ENCODE peak calls at places on chromosomes 13 and 19, in five cellular contexts. A is amniotic stem cell, P is prostate gland, G is C1 segment of cervical spinal cord, X is brain microvascular endothelial cell. S is an unnamed sample.

GRCh38 chr13:90154311-90154960 is 1193.1 kb upstream of the MIR17HG start:
- DNase-seq in X (no peak), P (no peak), A (no peak), G (no peak), S (no peak)

GRCh38 chr19:11127905-11128304 is 27.7 kb downstream of the SPC24 start:
- DNase-seq in X (no peak), G (no peak), A (no peak), P (no peak), S (no peak)

GRCh38 chr13:104111031-104111430 is 1044.8 kb upstream of the SLC10A2 start:
- DNase-seq in P (no peak), X (no peak), G (no peak), A (no peak), S (no peak)

GRCh38 chr13:29594310-29594709 is 1.2 kb downstream of the SLC7A1 start:
- DNase-seq in X (peak), A (peak), G (no peak), P (peak), S (peak)

GRCh38 chr13:98476538-98476966 is 100.4 kb downstream of the STK24 start:
- DNase-seq in G (peak), P (no peak), A (peak), X (peak), S (peak)

GRCh38 chr13:42539670-42540069 is 34.3 kb upstream of the TNFSF11 start:
- DNase-seq in G (no peak), X (peak), P (no peak), A (no peak), S (peak)

GRCh38 chr13:47723898-47724297 is 277.2 kb downstream of the SUCLA2 start:
- DNase-seq in P (no peak), A (no peak), G (no peak), X (no peak), S (no peak)

GRCh38 chr19:46970815-46971214 is 48.8 kb upstream of the NPAS1 start:
- DNase-seq in X (peak), P (no peak), G (no peak), A (peak), S (peak)

GRCh38 chr19:50378863-50379236 is 2.6 kb downstream of the NR1H2 start:
- DNase-seq in A (no peak), G (no peak), P (no peak), X (no peak), S (no peak)

GRCh38 chr13:113119822-113120189 is 2.8 kb upstream of the F10 start:
- DNase-seq in A (no peak), X (no peak), G (no peak), P (no peak), S (no peak)

GRCh38 chr19:6464070-6464873 is at the start of gene CRB3:
- DNase-seq in A (no peak), P (peak), X (no peak), G (no peak), S (no peak)

GRCh38 chr19:13839193-13839937 is 37.6 kb upstream of the NANOS3 start:
- DNase-seq in P (peak), A (peak), G (peak), X (no peak), S (peak)

GRCh38 chr19:37594982-37595382 is 306 bp downstream of the ZNF540 start:
- DNase-seq in G (peak), P (peak), A (peak), X (peak), S (no peak)

GRCh38 chr13:75263741-75264407 is 218.1 kb downstream of the TBC1D4 start:
- DNase-seq in A (no peak), P (no peak), X (no peak), G (no peak), S (peak)

GRCh38 chr13:44759723-44760360 is 183.7 kb upstream of the TSC22D1 start:
- DNase-seq in A (no peak), G (no peak), X (no peak), P (peak), S (no peak)

GRCh38 chr19:43667524-43668405 is 2.2 kb downstream of the PLAUR start:
- DNase-seq in G (no peak), P (no peak), A (no peak), X (no peak), S (no peak)

GRCh38 chr19:2962018-2962670 is 15.2 kb upstream of the TLE6 start:
- DNase-seq in X (peak), P (peak), G (no peak), A (peak), S (peak)

GRCh38 chr13:64371461-64371860 is 2858.7 kb downstream of the PCDH9 start:
- DNase-seq in A (no peak), P (no peak), G (no peak), X (no peak), S (no peak)

GRCh38 chr13:109577191-109577700 is 209.1 kb downstream of the IRS2 start:
- DNase-seq in G (no peak), P (no peak), A (no peak), X (no peak), S (no peak)

GRCh38 chr13:105037064-105037463 is 1498.4 kb downstream of the EFNB2 start:
- DNase-seq in A (no peak), G (no peak), P (no peak), X (peak), S (no peak)

GRCh38 chr13:113538689-113539058 is 45.9 kb upstream of the TFDP1 start:
- DNase-seq in A (no peak), X (no peak), G (no peak), P (peak), S (no peak)

GRCh38 chr13:24627864-24628418 is 52.3 kb upstream of the ATP12A start:
- DNase-seq in X (no peak), G (no peak), P (no peak), A (no peak), S (no peak)

GRCh38 chr13:110109910-110110309 is 197.0 kb downstream of the COL4A1 start:
- DNase-seq in P (no peak), X (peak), A (peak), G (peak), S (peak)

GRCh38 chr19:778910-779653 is 18.2 kb upstream of the PTBP1 start:
- DNase-seq in A (peak), P (peak), G (no peak), X (peak), S (peak)

GRCh38 chr13:42078113-42078769 is 29.8 kb downstream of the DGKH start:
- DNase-seq in G (no peak), A (no peak), X (no peak), P (no peak), S (no peak)

GRCh38 chr13:27147530-27148170 is 24.0 kb downstream of the USP12 start:
- DNase-seq in G (no peak), P (no peak), A (no peak), X (no peak), S (no peak)

GRCh38 chr19:40620161-40620485 is 19.0 kb downstream of the LTBP4 start:
- DNase-seq in P (no peak), X (no peak), G (no peak), A (no peak), S (no peak)

GRCh38 chr19:10975374-10976036 is 14.7 kb downstream of the SMARCA4 start:
- DNase-seq in A (no peak), P (no peak), X (peak), G (no peak), S (peak)

S was measured in fibroblast of the aortic adventitia.